ENCODE peak calls at places on chromosomes 11 and 22, in five cellular contexts. One of them, this sample, is unnamed.
A peak's percentile ranks its signal among the peaks of the same experiment; 100 is the strongest.

GRCh38 chr11:108483163-108483562 is 15.0 kb downstream of the POGLUT3 start:
- DNase-seq in colonic mucosa: no peak
- DNase-seq in H1: no peak
- DNase-seq in endothelial cell of umbilical vein: no peak
- DNase-seq in suprapubic skin: no peak
- DNase-seq in this sample: no peak

GRCh38 chr22:37546436-37547248 is 13.6 kb upstream of the CDC42EP1 start:
- DNase-seq in H1: no peak
- DNase-seq in suprapubic skin: no peak
- DNase-seq in endothelial cell of umbilical vein: peak; percentile 44
- DNase-seq in colonic mucosa: peak; percentile 57
- DNase-seq in this sample: peak; percentile 27

GRCh38 chr11:130480721-130481140 is 32.3 kb downstream of the ADAMTS15 start:
- DNase-seq in colonic mucosa: no peak
- DNase-seq in suprapubic skin: no peak
- DNase-seq in endothelial cell of umbilical vein: peak; percentile 80
- DNase-seq in H1: no peak
- DNase-seq in this sample: no peak

GRCh38 chr11:99277281-99277680 is 256.5 kb downstream of the CNTN5 start:
- DNase-seq in colonic mucosa: no peak
- DNase-seq in endothelial cell of umbilical vein: no peak
- DNase-seq in H1: no peak
- DNase-seq in suprapubic skin: no peak
- DNase-seq in this sample: no peak

GRCh38 chr22:29129644-29130201 is 56.9 kb downstream of the KREMEN1 start:
- DNase-seq in endothelial cell of umbilical vein: no peak
- DNase-seq in H1: no peak
- DNase-seq in colonic mucosa: no peak
- DNase-seq in suprapubic skin: peak; percentile 59
- DNase-seq in this sample: no peak

GRCh38 chr22:48947636-48948035 is 880.0 kb downstream of the BRD1 start:
- DNase-seq in H1: no peak
- DNase-seq in suprapubic skin: no peak
- DNase-seq in endothelial cell of umbilical vein: no peak
- DNase-seq in colonic mucosa: no peak
- DNase-seq in this sample: no peak

GRCh38 chr22:50175191-50175461 is 4.6 kb downstream of the PANX2 start:
- DNase-seq in endothelial cell of umbilical vein: no peak
- DNase-seq in H1: no peak
- DNase-seq in colonic mucosa: no peak
- DNase-seq in suprapubic skin: no peak
- DNase-seq in this sample: no peak

GRCh38 chr11:105315287-105315686 is 175.7 kb upstream of the CARD18 start:
- DNase-seq in endothelial cell of umbilical vein: no peak
- DNase-seq in colonic mucosa: no peak
- DNase-seq in H1: no peak
- DNase-seq in suprapubic skin: no peak
- DNase-seq in this sample: no peak

GRCh38 chr22:44026066-44026629 is 2.0 kb downstream of the PARVB start:
- DNase-seq in colonic mucosa: no peak
- DNase-seq in H1: no peak
- DNase-seq in suprapubic skin: no peak
- DNase-seq in endothelial cell of umbilical vein: peak; percentile 68
- DNase-seq in this sample: no peak

GRCh38 chr11:31237819-31238771 is 131.4 kb downstream of the DCDC1 start:
- DNase-seq in suprapubic skin: no peak
- DNase-seq in H1: peak; percentile 7
- DNase-seq in colonic mucosa: no peak
- DNase-seq in endothelial cell of umbilical vein: no peak
- DNase-seq in this sample: no peak

GRCh38 chr22:41768420-41768819 is 32.1 kb upstream of the CCDC134 start:
- DNase-seq in colonic mucosa: no peak
- DNase-seq in endothelial cell of umbilical vein: peak; percentile 59
- DNase-seq in H1: no peak
- DNase-seq in suprapubic skin: no peak
- DNase-seq in this sample: no peak

GRCh38 chr22:22507743-22508273 is 734 bp downstream of the ZNF280B start:
- DNase-seq in colonic mucosa: no peak
- DNase-seq in suprapubic skin: no peak
- DNase-seq in H1: no peak
- DNase-seq in endothelial cell of umbilical vein: peak; percentile 24
- DNase-seq in this sample: no peak

GRCh38 chr22:26547426-26547825 is 35.2 kb upstream of the TFIP11 start:
- DNase-seq in suprapubic skin: no peak
- DNase-seq in H1: no peak
- DNase-seq in colonic mucosa: no peak
- DNase-seq in endothelial cell of umbilical vein: no peak
- DNase-seq in this sample: no peak

GRCh38 chr22:48301421-48301820 is 1526.3 kb downstream of the BRD1 start:
- DNase-seq in suprapubic skin: no peak
- DNase-seq in colonic mucosa: no peak
- DNase-seq in H1: no peak
- DNase-seq in endothelial cell of umbilical vein: no peak
- DNase-seq in this sample: no peak

GRCh38 chr11:35159111-35159510 is 20.1 kb downstream of the CD44 start:
- DNase-seq in colonic mucosa: no peak
- DNase-seq in suprapubic skin: no peak
- DNase-seq in endothelial cell of umbilical vein: no peak
- DNase-seq in H1: no peak
- DNase-seq in this sample: no peak

GRCh38 chr11:106389096-106389495 is 311.6 kb downstream of the AASDHPPT start:
- DNase-seq in H1: no peak
- DNase-seq in suprapubic skin: no peak
- DNase-seq in endothelial cell of umbilical vein: no peak
- DNase-seq in colonic mucosa: no peak
- DNase-seq in this sample: no peak

GRCh38 chr22:36026741-36027140 is 1.9 kb downstream of the RBFOX2 start:
- DNase-seq in suprapubic skin: no peak
- DNase-seq in H1: no peak
- DNase-seq in colonic mucosa: no peak
- DNase-seq in endothelial cell of umbilical vein: peak; percentile 49
- DNase-seq in this sample: no peak

GRCh38 chr22:36022162-36022561 is 6.5 kb downstream of the RBFOX2 start:
- DNase-seq in H1: no peak
- DNase-seq in colonic mucosa: no peak
- DNase-seq in suprapubic skin: no peak
- DNase-seq in endothelial cell of umbilical vein: no peak
- DNase-seq in this sample: no peak

GRCh38 chr22:36027579-36027959 is 1.1 kb downstream of the RBFOX2 start:
- DNase-seq in suprapubic skin: no peak
- DNase-seq in endothelial cell of umbilical vein: no peak
- DNase-seq in H1: no peak
- DNase-seq in colonic mucosa: peak; percentile 32
- DNase-seq in this sample: peak; percentile 20

GRCh38 chr22:36021649-36022048 is 7.0 kb downstream of the RBFOX2 start:
- DNase-seq in H1: no peak
- DNase-seq in suprapubic skin: no peak
- DNase-seq in endothelial cell of umbilical vein: no peak
- DNase-seq in colonic mucosa: no peak
- DNase-seq in this sample: no peak

DNA sequence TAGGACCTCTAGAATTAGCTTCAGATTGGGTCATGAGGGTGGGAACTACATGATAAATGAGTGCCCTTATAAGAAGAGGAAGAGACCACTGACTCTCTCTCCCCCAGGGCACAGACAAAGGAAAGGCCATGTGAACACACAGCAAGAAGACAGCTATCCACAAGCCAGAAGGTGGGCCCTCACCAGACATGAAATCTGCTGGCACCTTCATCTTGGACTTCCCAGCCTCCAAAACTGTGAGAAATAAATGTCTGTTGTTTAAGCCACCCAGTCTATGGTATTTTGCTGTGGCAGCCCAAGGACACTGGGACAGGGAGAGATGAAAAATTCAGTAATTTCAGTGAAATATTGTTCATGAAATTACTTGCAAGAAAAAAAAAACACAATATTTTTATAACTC is 5.9 kb downstream of the RBFOX2 start:
- DNase-seq in colonic mucosa: no peak
- DNase-seq in H1: no peak
- DNase-seq in endothelial cell of umbilical vein: no peak
- DNase-seq in suprapubic skin: no peak
- DNase-seq in this sample: no peak
- TF ChIP-seq CTCF in colonic mucosa: no peak
- TF ChIP-seq CTCF in H1: no peak
- TF ChIP-seq CTCF in endothelial cell of umbilical vein: no peak
- TF ChIP-seq CTCF in suprapubic skin: no peak
- TF ChIP-seq CTCF in this sample: no peak

GRCh38 chr11:50298182-50298988 is 265.7 kb downstream of the OR4C45 start:
- DNase-seq in endothelial cell of umbilical vein: no peak
- DNase-seq in suprapubic skin: no peak
- DNase-seq in H1: no peak
- DNase-seq in colonic mucosa: no peak
- DNase-seq in this sample: no peak
- H3K4me3 ChIP-seq in endothelial cell of umbilical vein: no peak overlapping the region
- H3K4me3 ChIP-seq in suprapubic skin: no peak overlapping the region
- H3K4me3 ChIP-seq in H1: no peak overlapping the region
- H3K4me3 ChIP-seq in colonic mucosa: no peak overlapping the region
- H3K4me3 ChIP-seq in this sample: no peak overlapping the region

DNA sequence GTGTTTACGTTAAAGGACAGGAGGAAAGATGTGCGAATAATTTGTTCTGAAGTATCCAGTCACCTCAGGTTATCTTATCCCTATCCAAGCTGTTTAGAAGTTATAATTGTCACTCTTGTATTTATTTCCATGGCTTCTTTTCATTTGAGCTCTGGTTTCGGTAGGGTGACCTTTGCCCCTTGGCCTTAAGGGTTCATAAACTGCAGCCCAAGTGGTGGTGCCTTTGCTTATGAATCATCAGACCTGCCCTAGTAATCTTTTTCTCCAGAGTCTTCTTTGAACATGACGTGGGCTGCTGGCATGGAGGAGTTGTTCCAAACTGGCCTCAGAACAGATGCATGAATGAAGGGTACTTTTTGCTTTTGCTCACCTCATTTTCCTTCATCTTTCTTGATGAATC is 6.5 kb upstream of the CRYBB3 start:
- DNase-seq in endothelial cell of umbilical vein: no peak
- DNase-seq in H1: no peak
- DNase-seq in colonic mucosa: no peak
- DNase-seq in suprapubic skin: no peak
- DNase-seq in this sample: peak; percentile 21
- H3K9me3 ChIP-seq in endothelial cell of umbilical vein: no peaks in the 10 kb centered on the region
- H3K9me3 ChIP-seq in H1: no peaks in the 10 kb centered on the region
- H3K9me3 ChIP-seq in colonic mucosa: no peaks in the 10 kb centered on the region
- H3K9me3 ChIP-seq in suprapubic skin: no peaks in the 10 kb centered on the region
- H3K9me3 ChIP-seq in this sample: no peaks in the 10 kb centered on the region

GRCh38 chr11:100683107-100683506 is 4.0 kb upstream of the ARHGAP42 start:
- DNase-seq in H1: no peak
- DNase-seq in endothelial cell of umbilical vein: no peak
- DNase-seq in suprapubic skin: no peak
- DNase-seq in colonic mucosa: no peak
- DNase-seq in this sample: no peak

GRCh38 chr11:100681064-100681502 is 6.0 kb upstream of the ARHGAP42 start:
- DNase-seq in H1: no peak
- DNase-seq in colonic mucosa: peak; percentile 84
- DNase-seq in suprapubic skin: no peak
- DNase-seq in endothelial cell of umbilical vein: no peak
- DNase-seq in this sample: peak; percentile 84

GRCh38 chr11:100684101-100685065 is 2.7 kb upstream of the ARHGAP42 start:
- DNase-seq in suprapubic skin: no peak
- DNase-seq in colonic mucosa: no peak
- DNase-seq in H1: no peak
- DNase-seq in endothelial cell of umbilical vein: no peak
- DNase-seq in this sample: no peak

GRCh38 chr11:100680070-100680469 is 7.0 kb upstream of the ARHGAP42 start:
- DNase-seq in colonic mucosa: no peak
- DNase-seq in endothelial cell of umbilical vein: no peak
- DNase-seq in suprapubic skin: no peak
- DNase-seq in H1: no peak
- DNase-seq in this sample: no peak

DNA sequence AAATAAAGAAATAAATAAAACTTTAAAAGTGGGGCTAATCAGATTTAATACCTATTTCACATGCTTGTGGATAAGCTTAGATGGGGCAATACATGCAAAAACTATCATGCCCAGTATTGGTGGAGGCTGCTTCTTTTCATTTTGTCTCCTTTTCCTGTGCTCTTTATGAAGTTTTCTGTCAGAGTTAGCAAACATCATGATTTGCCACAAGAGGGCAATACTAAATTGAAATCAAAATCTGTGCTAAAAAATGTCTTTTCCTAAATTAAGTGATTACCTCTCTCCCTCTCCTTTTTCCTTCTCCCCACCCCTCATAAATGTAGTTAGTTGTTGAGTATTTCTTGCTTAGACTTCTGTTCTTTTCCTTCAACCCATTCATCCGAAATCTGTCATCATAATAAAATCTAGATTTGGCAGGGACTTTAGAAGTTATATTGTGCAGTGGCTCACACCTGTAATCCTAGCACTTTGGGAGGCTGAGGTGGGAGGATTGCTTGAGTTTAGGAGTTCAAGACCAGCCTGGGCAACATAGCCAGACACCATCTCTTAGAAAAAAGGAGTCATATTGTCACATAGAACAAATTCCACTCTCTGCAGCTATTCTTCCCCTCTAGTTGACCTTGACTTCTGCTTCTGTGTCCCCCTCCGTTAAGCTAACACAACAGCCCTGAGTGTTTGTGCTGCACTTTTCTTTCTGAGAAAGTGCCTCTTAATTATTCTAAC is 4.7 kb upstream of the ARHGAP42 start:
- DNase-seq in suprapubic skin: no peak
- DNase-seq in colonic mucosa: no peak
- DNase-seq in endothelial cell of umbilical vein: peak; percentile 39
- DNase-seq in H1: no peak
- DNase-seq in this sample: no peak
- TF ChIP-seq CTCF in suprapubic skin: peak; percentile 26
- TF ChIP-seq CTCF in colonic mucosa: peak; percentile 55
- TF ChIP-seq CTCF in endothelial cell of umbilical vein: peak; percentile 37
- TF ChIP-seq CTCF in H1: peak; percentile 26
- TF ChIP-seq CTCF in this sample: no peak

GRCh38 chr22:35882226-35883027 is 146.2 kb downstream of the RBFOX2 start:
- DNase-seq in H1: no peak
- DNase-seq in endothelial cell of umbilical vein: peak; percentile 47
- DNase-seq in suprapubic skin: no peak
- DNase-seq in colonic mucosa: no peak
- DNase-seq in this sample: no peak
- H3K4me3 ChIP-seq in H1: no peak overlapping the region
- H3K4me3 ChIP-seq in endothelial cell of umbilical vein: no peak overlapping the region
- H3K4me3 ChIP-seq in suprapubic skin: no peak overlapping the region
- H3K4me3 ChIP-seq in colonic mucosa: no peak overlapping the region
- H3K4me3 ChIP-seq in this sample: no peak overlapping the region

DNA sequence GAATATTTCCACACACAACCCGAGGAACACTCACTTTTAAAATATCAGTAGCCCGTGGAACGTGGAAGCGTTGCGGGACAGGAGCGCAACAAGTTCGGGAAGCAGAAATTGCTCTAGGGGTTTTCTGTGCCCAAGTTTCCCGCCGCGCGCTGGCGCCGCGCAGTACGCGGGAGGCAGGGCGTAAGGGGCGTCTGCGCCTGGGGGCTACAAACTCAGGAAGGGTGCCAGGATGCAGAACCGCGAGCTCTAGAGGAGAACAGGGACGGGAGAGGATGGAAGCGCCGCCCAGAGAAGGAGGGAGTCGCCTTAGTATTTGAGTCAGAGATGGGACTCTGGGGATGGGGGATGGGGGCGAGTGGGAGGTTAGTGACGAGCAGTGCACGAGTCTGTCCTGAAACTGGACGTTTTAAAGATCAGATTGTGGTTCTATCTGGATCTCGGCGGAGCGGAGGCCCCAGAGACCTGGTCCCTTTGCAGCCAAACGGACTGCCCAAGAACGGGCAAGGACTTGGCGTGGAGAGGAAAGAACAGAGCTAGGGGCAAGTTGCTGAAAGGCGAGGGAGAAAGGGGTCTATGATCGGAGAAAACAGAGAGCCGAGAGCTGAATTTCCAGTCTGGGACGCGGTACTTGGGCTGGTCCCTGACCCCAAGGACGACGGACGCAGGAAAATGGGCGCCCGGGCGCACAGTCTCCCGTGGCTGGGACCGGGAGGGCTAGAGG is 4.7 kb downstream of the BSX start:
- DNase-seq in endothelial cell of umbilical vein: no peak
- DNase-seq in H1: no peak
- DNase-seq in suprapubic skin: no peak
- DNase-seq in colonic mucosa: no peak
- DNase-seq in this sample: no peak
- H3K9me3 ChIP-seq in endothelial cell of umbilical vein: no peaks in the 10 kb centered on the region
- H3K9me3 ChIP-seq in H1: no peaks in the 10 kb centered on the region
- H3K9me3 ChIP-seq in suprapubic skin: no peaks in the 10 kb centered on the region
- H3K9me3 ChIP-seq in colonic mucosa: no peaks in the 10 kb centered on the region
- H3K9me3 ChIP-seq in this sample: no peaks in the 10 kb centered on the region